ENCODE peak calls at places on chromosomes 2 and 18, in ten cellular contexts. P, O, Z, F, H, W, K, T, J and Q are unnamed samples.
A peak's percentile ranks its signal among the peaks of the same experiment; 100 is the strongest.

GRCh38 chr2:43329637-43330036 is 103.2 kb upstream of the ZFP36L2 start:
- DNase-seq in H (no peak), T (no peak), J (no peak), O (no peak), Z (no peak), K (no peak), P (no peak), F (no peak), W (no peak), Q (no peak)

GRCh38 chr2:70241338-70241737 is 7.1 kb downstream of the TIA1 start:
- DNase-seq in T (no peak), Z (no peak), J (no peak), W (no peak), O (no peak), K (no peak), H (no peak), F (no peak), P (no peak), Q (no peak)

GRCh38 chr18:54702687-54703086 is 111.6 kb downstream of the DYNAP start:
- DNase-seq in T (no peak), H (no peak), Z (peak; percentile 33), F (no peak), O (no peak), W (no peak), P (no peak), K (no peak), J (no peak), Q (no peak)

GRCh38 chr2:70201831-70202230 is 11.0 kb upstream of the C2orf42 start:
- DNase-seq in F (no peak), W (no peak), H (no peak), T (no peak), K (no peak), O (no peak), Z (no peak), P (no peak), J (no peak), Q (no peak)

GRCh38 chr18:23302852-23303527 is 150.1 kb upstream of the RIOK3 start:
- DNase-seq in J (no peak), W (no peak), K (no peak), T (peak; percentile 82), O (no peak), F (no peak), P (no peak), H (no peak), Z (peak; percentile 83), Q (no peak)

GRCh38 chr2:85277416-85278158 is 50.2 kb downstream of the TGOLN2 start:
- DNase-seq in W (peak; percentile 49), O (no peak), P (peak; percentile 61), T (peak; percentile 77), F (no peak), K (no peak), Z (peak; percentile 94), J (no peak), H (no peak), Q (peak; percentile 74)

GRCh38 chr18:68564348-68564747 is 150.6 kb downstream of the TMX3 start:
- DNase-seq in F (no peak), T (no peak), Z (no peak), H (no peak), W (peak; percentile 5), P (no peak), K (no peak), O (no peak), J (no peak), Q (no peak)

GRCh38 chr2:181305151-181306123 is 151.7 kb upstream of the ITGA4 start:
- DNase-seq in K (no peak), W (no peak), O (peak; percentile 37), F (no peak), Z (peak; percentile 14), T (no peak), P (peak; percentile 32), J (peak; percentile 22), H (no peak), Q (no peak)

GRCh38 chr2:47655563-47655880 is 127.4 kb upstream of the MSH6 start:
- DNase-seq in W (no peak), J (no peak), O (no peak), F (no peak), T (no peak), P (no peak), Z (no peak), K (no peak), H (no peak), Q (no peak)

GRCh38 chr18:50832754-50833153 is 12.9 kb upstream of the MRO start:
- DNase-seq in F (peak; percentile 57), H (no peak), W (no peak), P (no peak), O (no peak), K (no peak), J (no peak), Z (no peak), T (no peak), Q (no peak)

GRCh38 chr2:75592028-75592427 is 31.3 kb upstream of the EVA1A start:
- DNase-seq in P (no peak), F (no peak), J (no peak), O (no peak), T (peak; percentile 93), Z (peak; percentile 42), W (no peak), K (no peak), H (no peak), Q (no peak)

DNA sequence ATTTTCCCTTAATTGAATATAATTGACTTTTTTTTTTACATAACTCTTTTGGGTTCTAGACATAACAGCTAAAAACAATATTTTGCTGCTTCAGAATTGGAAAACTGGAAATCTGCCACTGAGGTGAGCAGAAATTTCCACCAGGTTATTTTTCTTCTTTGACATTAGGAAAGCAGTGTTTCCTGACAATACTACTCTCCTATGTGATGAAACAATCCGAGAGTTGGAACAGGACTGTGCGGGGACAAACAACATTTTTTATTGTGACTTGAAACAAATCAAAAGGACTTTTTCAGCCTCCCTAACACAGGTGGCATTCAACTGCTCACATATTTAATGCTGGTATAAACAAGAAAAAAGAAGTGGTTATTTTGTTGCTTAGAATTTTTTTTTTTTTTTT is 237.2 kb downstream of the RNF152 start:
- DNase-seq in J (no peak), K (no peak), H (no peak), F (no peak), Z (no peak), O (no peak), P (no peak), W (no peak), T (no peak), Q (no peak)
- TF ChIP-seq CTCF in J (no peak), K (no peak), H (no peak), F (no peak), Z (no peak), O (no peak), P (no peak), W (no peak), T (no peak), Q (no peak)

GRCh38 chr2:216692636-216693413 is 2.5 kb downstream of the IGFBP5 start:
- DNase-seq in T (peak; percentile 47), F (peak; percentile 82), K (peak; percentile 74), J (no peak), P (peak; percentile 90), O (peak; percentile 65), Z (peak; percentile 52), W (peak; percentile 94), H (peak; percentile 80), Q (peak; percentile 69)

GRCh38 chr2:216695401-216695821 is at the start of gene IGFBP5:
- DNase-seq in P (peak; percentile 92), J (no peak), Z (peak; percentile 84), W (peak; percentile 94), K (peak; percentile 73), T (peak; percentile 40), F (no peak), O (no peak), H (peak; percentile 76), Q (peak; percentile 80)

GRCh38 chr2:216694826-216695217 is 527 bp downstream of the IGFBP5 start:
- DNase-seq in J (no peak), H (no peak), W (peak; percentile 43), O (no peak), T (no peak), Z (no peak), K (no peak), F (no peak), P (no peak), Q (no peak)

GRCh38 chr2:216693414-216694100 is 1.8 kb downstream of the IGFBP5 start:
- DNase-seq in W (peak; percentile 39), H (no peak), J (no peak), K (no peak), T (no peak), P (no peak), F (no peak), Z (no peak), O (no peak), Q (no peak)

DNA sequence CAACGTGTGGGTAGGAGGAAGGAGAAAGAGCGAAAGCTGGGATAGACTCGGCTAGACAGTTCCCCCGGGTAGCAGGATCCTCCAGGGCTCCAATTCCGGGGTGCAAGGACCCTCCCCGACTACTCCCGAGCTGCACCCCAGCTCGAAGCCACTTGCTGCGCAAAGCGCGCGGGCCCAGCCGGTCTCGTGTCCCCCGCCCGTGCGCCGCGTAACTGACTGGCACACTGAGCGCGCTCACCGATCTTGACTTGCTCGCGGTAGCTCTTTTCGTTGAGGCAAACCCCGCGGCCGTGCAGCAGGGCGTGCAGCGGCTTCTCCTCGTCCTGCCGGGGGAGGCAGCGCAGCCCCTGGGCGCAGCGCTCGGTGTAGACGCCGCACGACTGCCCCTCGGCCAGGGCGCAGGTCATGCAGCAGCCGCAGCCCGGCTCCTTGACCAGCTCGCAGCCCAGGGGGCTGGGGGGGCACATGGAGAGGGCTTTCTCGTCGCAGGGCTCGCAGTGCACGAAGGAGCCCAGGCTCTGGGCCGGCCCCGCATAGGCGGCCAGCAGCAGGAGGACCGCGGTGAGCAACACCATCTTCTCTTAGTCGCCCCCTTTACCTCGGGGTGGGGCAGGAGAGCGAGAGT is 1.0 kb downstream of the IGFBP5 start:
- DNase-seq in T (peak; percentile 18), K (peak; percentile 59), W (peak; percentile 84), H (no peak), P (peak; percentile 66), F (no peak), J (no peak), Z (peak; percentile 24), O (peak; percentile 27), Q (peak; percentile 52)
- TF ChIP-seq CTCF in T (no peak), K (peak; percentile 17), W (no peak), H (no peak), P (no peak), F (no peak), J (no peak), Z (no peak), O (no peak), Q (no peak)

DNA sequence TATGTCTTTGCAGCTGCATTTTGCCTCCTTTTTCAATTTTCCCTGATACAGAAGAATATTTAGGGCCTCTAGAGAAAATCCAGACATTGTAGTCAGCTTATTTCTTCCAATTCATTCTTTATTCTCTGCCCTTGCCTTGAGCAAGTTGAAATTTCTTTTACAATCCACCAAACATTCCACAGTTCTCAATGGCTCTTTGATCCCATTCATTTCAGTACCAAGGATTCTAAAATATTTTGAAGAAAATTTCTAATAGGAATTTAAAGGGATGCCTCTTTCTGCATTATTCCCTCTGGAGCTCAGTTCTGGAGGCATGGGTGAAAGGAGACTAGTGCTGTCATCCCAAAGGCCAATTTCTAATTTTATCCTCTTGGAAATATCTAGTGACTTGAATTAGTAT is 61.2 kb downstream of the COL5A2 start:
- DNase-seq in O (no peak), W (no peak), F (no peak), K (no peak), H (no peak), J (no peak), Z (no peak), P (no peak), T (no peak), Q (no peak)
- TF ChIP-seq CTCF in O (no peak), W (no peak), F (no peak), K (no peak), H (no peak), J (no peak), Z (no peak), P (no peak), T (no peak), Q (no peak)

GRCh38 chr2:50606860-50607259 is 425.1 kb downstream of the NRXN1 start:
- DNase-seq in K (no peak), O (no peak), H (no peak), F (no peak), J (no peak), P (no peak), W (no peak), T (no peak), Z (no peak), Q (no peak)
- TF ChIP-seq CTCF in K (no peak), O (no peak), H (no peak), F (no peak), J (no peak), P (no peak), W (peak; percentile 36), T (peak; percentile 21), Z (no peak), Q (peak; percentile 45)